ENCODE peak calls at places on chromosomes 4 and X, in nine cellular contexts. I is tibial artery; Y is DMS 273 treated with DMSO at 0.1 percent for 48 hours; V is GM19239; E is M059J; N is activated CD8-positive, alpha-beta memory T cell treated with anti-CD3 and anti-CD28 coated beads for 1 hour; A is cardiac fibroblast; Z is GM20000; U is BJ. L is an unnamed sample.

GRCh38 chr4:42767669-42768068 is 110.8 kb upstream of the ATP8A1 start:
- DNase-seq in A (no peak), I (no peak), E (no peak), Z (no peak), Y (no peak), V (no peak), U (no peak), N (no peak), L (no peak)

GRCh38 chr4:133402616-133403015 is 253.5 kb downstream of the PCDH10 start:
- DNase-seq in A (no peak), V (no peak), E (peak), Z (no peak), Y (no peak), N (no peak), U (no peak), I (no peak), L (peak)

GRCh38 chr4:112234952-112235609 is 3.5 kb downstream of the AP1AR start:
- DNase-seq in Z (peak), A (peak), I (peak), N (peak), V (no peak), U (peak), Y (peak), E (peak), L (peak)

GRCh38 chr4:73816814-73817213 is 19.7 kb upstream of the CXCL6 start:
- DNase-seq in U (peak), Z (no peak), V (no peak), N (no peak), E (peak), A (peak), I (no peak), Y (no peak), L (no peak)

GRCh38 chr4:122602277-122603142 is 18.4 kb downstream of the IL21 start:
- DNase-seq in U (no peak), A (peak), Z (peak), E (peak), I (no peak), V (no peak), Y (no peak), N (no peak), L (peak)

GRCh38 chr4:173436149-173436579 is 37.2 kb upstream of the SCRG1 start:
- DNase-seq in A (peak), U (peak), V (no peak), I (no peak), N (no peak), Y (no peak), E (peak), Z (no peak), L (no peak)

GRCh38 chr4:31923634-31924033 is 1203.5 kb downstream of the PCDH7 start:
- DNase-seq in U (no peak), N (no peak), I (no peak), Y (no peak), E (no peak), A (no peak), Z (no peak), V (no peak), L (no peak)

GRCh38 chrX:18873189-18873791 is 110.6 kb downstream of the PHKA2 start:
- DNase-seq in U (peak), Y (no peak), E (peak), V (no peak), I (peak), N (no peak), Z (no peak), A (peak), L (peak)

GRCh38 chr4:84691170-84691691 is 108.3 kb downstream of the CDS1 start:
- DNase-seq in A (peak), U (peak), V (no peak), N (no peak), Z (no peak), I (no peak), Y (no peak), E (peak), L (peak)

GRCh38 chrX:115147220-115147619 is 42.0 kb upstream of the RBMXL3 start:
- DNase-seq in A (peak), N (no peak), I (no peak), Y (peak), U (no peak), V (no peak), E (peak), Z (no peak), L (peak)

GRCh38 chr4:153364061-153364460 is 19.6 kb downstream of the MND1 start:
- DNase-seq in Y (no peak), E (no peak), Z (no peak), A (no peak), I (no peak), U (no peak), N (no peak), V (no peak), L (no peak)

GRCh38 chr4:85681194-85681803 is 206.3 kb downstream of the ARHGAP24 start:
- DNase-seq in N (no peak), V (no peak), Z (no peak), A (peak), E (peak), U (peak), I (peak), Y (no peak), L (peak)

GRCh38 chr4:48254381-48255072 is 15.1 kb downstream of the TEC start:
- DNase-seq in N (no peak), U (no peak), A (peak), V (no peak), Z (no peak), Y (no peak), I (no peak), E (peak), L (no peak)

GRCh38 chrX:66602381-66602938 is 36.4 kb downstream of the EDA2R start:
- DNase-seq in E (no peak), U (no peak), Z (no peak), V (no peak), N (no peak), I (no peak), A (no peak), Y (no peak), L (peak)

GRCh38 chrX:20487227-20487626 is 220.5 kb upstream of the RPS6KA3 start:
- DNase-seq in A (peak), U (no peak), N (no peak), Y (no peak), V (no peak), I (no peak), Z (no peak), E (peak), L (peak)